ENCODE peak calls at places on chromosomes 13 and 19, in nine cellular contexts. D, W, U, P, O, S, R, Q and H are unnamed samples.

GRCh38 chr13:96982672-96983071 is 11.6 kb downstream of the OXGR1 start:
- DNase-seq in Q (no peak), P (no peak), W (no peak), D (no peak), R (no peak), U (peak), S (no peak), O (no peak), H (no peak)

GRCh38 chr19:47507031-47507430 is 7.8 kb downstream of the NAPA start:
- DNase-seq in W (no peak), O (no peak), D (no peak), S (no peak), Q (no peak), P (no peak), R (no peak), U (no peak), H (no peak)

GRCh38 chr13:100304241-100304640 is 215.3 kb downstream of the PCCA start:
- DNase-seq in U (no peak), Q (no peak), W (no peak), O (no peak), S (no peak), R (no peak), D (no peak), P (no peak), H (no peak)

GRCh38 chr13:27659466-27659865 is 37.8 kb downstream of the POLR1D start:
- DNase-seq in S (no peak), R (no peak), W (no peak), D (no peak), Q (no peak), P (no peak), O (no peak), U (no peak), H (no peak)

GRCh38 chr13:36332986-36333385 is 13.2 kb downstream of the SPART start:
- DNase-seq in R (no peak), D (no peak), W (no peak), O (no peak), S (no peak), U (peak), Q (no peak), P (no peak), H (no peak)

GRCh38 chr13:30791354-30791921 is 56.1 kb downstream of the ALOX5AP start:
- DNase-seq in P (no peak), R (no peak), D (no peak), W (no peak), Q (no peak), U (peak), S (no peak), O (no peak), H (no peak)

GRCh38 chr19:5150331-5150901 is 181.5 kb downstream of the KDM4B start:
- DNase-seq in S (no peak), U (no peak), O (no peak), R (no peak), P (no peak), Q (no peak), W (no peak), D (no peak), H (no peak)

GRCh38 chr13:89925107-89925506 is 1422.4 kb upstream of the MIR17HG start:
- DNase-seq in D (no peak), O (peak), U (peak), W (no peak), P (no peak), Q (peak), R (no peak), S (no peak), H (no peak)

GRCh38 chr13:49366841-49367240 is 77.0 kb downstream of the CAB39L start:
- DNase-seq in D (no peak), W (no peak), P (no peak), Q (no peak), U (peak), O (no peak), S (no peak), R (no peak), H (no peak)

GRCh38 chr19:16398530-16399241 is 73.1 kb downstream of the EPS15L1 start:
- DNase-seq in R (no peak), O (no peak), S (no peak), P (no peak), W (no peak), D (no peak), U (no peak), Q (no peak), H (no peak)

GRCh38 chr19:17553256-17553655 is 2.2 kb upstream of the COLGALT1 start:
- DNase-seq in W (peak), P (no peak), D (peak), S (no peak), O (no peak), R (no peak), U (peak), Q (peak), H (no peak)

GRCh38 chr13:99756281-99756680 is 215.3 kb downstream of the ZIC5 start:
- DNase-seq in P (no peak), Q (no peak), O (no peak), W (no peak), R (no peak), S (no peak), D (no peak), U (no peak), H (no peak)

GRCh38 chr13:40622761-40623160 is 43.7 kb downstream of the FOXO1 start:
- DNase-seq in S (no peak), P (no peak), Q (no peak), W (no peak), R (no peak), U (no peak), O (no peak), D (no peak), H (no peak)

GRCh38 chr19:47726467-47726866 is 13.2 kb downstream of the EHD2 start:
- DNase-seq in O (no peak), D (no peak), R (no peak), W (no peak), U (peak), P (no peak), Q (no peak), S (no peak), H (no peak)

GRCh38 chr13:32581177-32581786 is 5.0 kb upstream of the PDS5B start:
- DNase-seq in O (no peak), D (no peak), S (no peak), U (peak), Q (no peak), W (no peak), P (no peak), R (no peak), H (no peak)

GRCh38 chr13:33575378-33575777 is 242.6 kb upstream of the RFC3 start:
- DNase-seq in R (no peak), D (no peak), P (no peak), S (no peak), O (no peak), W (no peak), U (no peak), Q (no peak), H (no peak)

GRCh38 chr13:40434516-40435397 is 231.7 kb downstream of the FOXO1 start:
- DNase-seq in S (no peak), O (no peak), D (no peak), U (no peak), P (no peak), W (no peak), Q (no peak), R (no peak), H (no peak)

GRCh38 chr19:51760811-51761356 is at the start of gene FPR2:
- DNase-seq in O (no peak), D (no peak), P (no peak), Q (no peak), U (no peak), W (no peak), R (no peak), S (no peak), H (no peak)

GRCh38 chr13:99083976-99084375 is 106.1 kb upstream of the DOCK9 start:
- DNase-seq in S (no peak), P (no peak), W (no peak), D (no peak), O (no peak), Q (no peak), R (no peak), U (no peak), H (no peak)

GRCh38 chr13:41546372-41547252 is 89.3 kb downstream of the RGCC start:
- DNase-seq in U (peak), R (no peak), D (no peak), O (no peak), W (no peak), P (peak), S (no peak), Q (no peak), H (no peak)

GRCh38 chr19:58546131-58546530 is 2.3 kb downstream of the TRIM28 start:
- DNase-seq in U (no peak), Q (no peak), S (no peak), P (no peak), D (no peak), O (no peak), R (no peak), W (no peak), H (no peak)
- TF ChIP-seq CTCF in U (no peak), Q (no peak), S (no peak), P (no peak), D (no peak), O (no peak), R (no peak), W (no peak), H (no peak)

DNA sequence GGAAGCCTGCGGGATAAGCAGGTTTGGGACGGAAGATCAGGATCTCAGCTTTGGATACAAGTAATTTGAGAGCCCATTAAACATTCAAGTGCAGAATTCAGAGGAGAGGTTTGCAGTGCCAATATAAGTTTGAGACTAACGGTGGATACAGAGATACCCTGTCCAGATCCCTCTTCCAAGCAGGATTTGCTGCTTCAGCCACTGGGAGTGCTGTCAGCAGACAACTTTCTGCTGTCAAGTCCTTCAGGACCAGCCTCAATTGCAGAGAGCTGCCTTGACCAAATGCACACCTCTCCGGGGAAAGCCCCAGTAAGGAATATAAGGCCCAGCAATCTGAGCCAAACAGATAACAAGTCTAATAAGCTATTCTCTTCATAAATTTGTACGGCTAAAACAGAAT is 46.1 kb upstream of the ZNF780A start:
- DNase-seq in U (no peak), S (no peak), R (no peak), Q (no peak), P (no peak), O (no peak), W (no peak), D (no peak), H (no peak)
- TF ChIP-seq CTCF in U (peak), S (no peak), R (peak), Q (no peak), P (no peak), O (no peak), W (no peak), D (no peak), H (no peak)

GRCh38 chr13:51251480-51251879 is 29.3 kb downstream of the FAM124A start:
- DNase-seq in W (no peak), O (no peak), Q (no peak), S (no peak), R (no peak), U (no peak), P (no peak), D (no peak), H (no peak)

GRCh38 chr13:51246411-51247298 is 24.5 kb downstream of the FAM124A start:
- DNase-seq in S (no peak), U (no peak), P (no peak), D (no peak), W (no peak), O (no peak), Q (no peak), R (no peak), H (no peak)

GRCh38 chr13:51252954-51253531 is 30.8 kb downstream of the FAM124A start:
- DNase-seq in O (no peak), P (no peak), S (no peak), D (no peak), W (no peak), U (no peak), R (no peak), Q (no peak), H (no peak)

GRCh38 chr13:51249254-51249653 is 27.1 kb downstream of the FAM124A start:
- DNase-seq in O (no peak), Q (no peak), S (no peak), W (no peak), R (no peak), D (no peak), U (peak), P (no peak), H (no peak)

GRCh38 chr13:51249767-51250741 is 27.9 kb downstream of the FAM124A start:
- DNase-seq in W (no peak), D (no peak), O (no peak), S (no peak), U (no peak), R (peak), P (no peak), Q (no peak), H (no peak)
- TF ChIP-seq CTCF in W (no peak), D (peak), O (peak), S (no peak), U (peak), R (peak), P (peak), Q (peak), H (no peak)

GRCh38 chr19:9431475-9431874 is 3.9 kb downstream of the ZNF266 start:
- DNase-seq in P (no peak), D (no peak), S (no peak), W (no peak), U (peak), Q (peak), O (peak), R (no peak), H (no peak)
- TF ChIP-seq CTCF in P (peak), D (no peak), S (peak), W (no peak), U (peak), Q (peak), O (peak), R (no peak), H (no peak)

GRCh38 chr19:29545866-29546582 is 20.2 kb downstream of the VSTM2B start:
- DNase-seq in U (no peak), P (no peak), R (no peak), W (no peak), Q (no peak), O (no peak), D (peak), S (no peak), H (no peak)

GRCh38 chr19:29544656-29545360 is 19.0 kb downstream of the VSTM2B start:
- DNase-seq in R (no peak), U (no peak), D (no peak), Q (no peak), S (no peak), O (no peak), W (no peak), P (no peak), H (no peak)

GRCh38 chr19:29547361-29547960 is 21.7 kb downstream of the VSTM2B start:
- DNase-seq in U (no peak), D (peak), Q (no peak), P (no peak), W (no peak), S (no peak), R (no peak), O (no peak), H (no peak)

GRCh38 chr19:29547981-29548380 is 22.2 kb downstream of the VSTM2B start:
- DNase-seq in S (no peak), R (no peak), U (no peak), P (no peak), W (no peak), Q (no peak), O (no peak), D (peak), H (no peak)

DNA sequence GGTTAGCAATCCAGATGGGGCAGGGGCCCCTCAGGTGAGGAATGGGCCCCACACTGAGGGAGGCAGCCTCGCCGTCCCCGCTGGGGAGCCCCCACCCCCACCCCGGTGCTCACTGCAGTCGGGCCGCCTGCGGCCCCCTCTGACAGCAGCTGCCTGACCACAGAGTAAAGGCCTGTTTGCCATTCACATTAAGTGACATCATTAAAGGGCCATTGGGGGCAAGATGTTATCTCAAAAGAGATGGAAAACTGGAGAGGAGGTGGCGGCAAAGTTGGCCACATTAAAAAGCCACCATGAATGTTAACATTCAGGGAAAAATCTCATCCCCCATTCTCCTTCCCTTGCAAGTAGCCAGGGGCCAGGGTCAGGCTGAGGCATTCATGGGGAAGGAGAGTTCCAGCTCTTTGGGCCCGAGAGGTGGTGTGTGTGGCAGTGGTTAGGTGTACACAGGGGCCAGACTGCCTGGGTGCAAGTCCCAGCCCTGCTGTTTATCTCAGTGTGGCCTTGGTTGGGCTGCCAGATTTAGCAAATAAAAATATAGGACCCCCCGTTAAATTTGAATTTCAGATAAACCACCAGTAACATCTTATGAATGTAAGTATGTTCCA is 20.9 kb downstream of the VSTM2B start:
- DNase-seq in S (no peak), W (no peak), D (peak), O (no peak), R (no peak), P (no peak), U (no peak), Q (no peak), H (no peak)
- TF ChIP-seq CTCF in S (no peak), W (no peak), D (no peak), O (no peak), R (no peak), P (no peak), U (no peak), Q (no peak), H (no peak)

DNA sequence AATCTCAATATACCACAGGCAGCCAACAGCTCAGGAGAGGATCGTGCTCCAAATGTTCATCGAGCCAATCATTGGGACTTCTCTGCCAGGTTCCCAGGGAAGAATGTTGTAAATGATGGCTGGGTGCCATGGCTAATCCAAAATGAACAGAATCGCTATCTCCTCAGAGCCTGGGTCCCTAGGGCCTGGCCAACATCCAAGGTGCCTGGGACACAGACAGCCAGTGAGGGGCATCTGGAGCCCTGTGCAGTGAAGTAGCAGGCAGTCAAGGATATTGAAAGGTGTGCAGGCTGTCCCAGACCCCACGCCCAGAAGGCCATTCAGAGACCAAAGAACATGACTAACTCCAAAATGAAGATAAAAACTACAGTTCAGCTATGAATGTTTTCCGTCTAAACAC is 37.7 kb downstream of the BRD4 start:
- DNase-seq in U (no peak), S (no peak), O (no peak), R (no peak), W (peak), Q (no peak), P (no peak), D (no peak), H (no peak)
- TF ChIP-seq CTCF in U (no peak), S (no peak), O (no peak), R (no peak), W (no peak), Q (no peak), P (no peak), D (no peak), H (no peak)

GRCh38 chr19:6354098-6354674 is 7.1 kb upstream of the CLPP start:
- DNase-seq in O (no peak), U (peak), S (no peak), Q (no peak), W (no peak), P (no peak), D (no peak), R (no peak), H (no peak)
- TF ChIP-seq CTCF in O (no peak), U (peak), S (no peak), Q (peak), W (no peak), P (peak), D (peak), R (peak), H (no peak)

DNA sequence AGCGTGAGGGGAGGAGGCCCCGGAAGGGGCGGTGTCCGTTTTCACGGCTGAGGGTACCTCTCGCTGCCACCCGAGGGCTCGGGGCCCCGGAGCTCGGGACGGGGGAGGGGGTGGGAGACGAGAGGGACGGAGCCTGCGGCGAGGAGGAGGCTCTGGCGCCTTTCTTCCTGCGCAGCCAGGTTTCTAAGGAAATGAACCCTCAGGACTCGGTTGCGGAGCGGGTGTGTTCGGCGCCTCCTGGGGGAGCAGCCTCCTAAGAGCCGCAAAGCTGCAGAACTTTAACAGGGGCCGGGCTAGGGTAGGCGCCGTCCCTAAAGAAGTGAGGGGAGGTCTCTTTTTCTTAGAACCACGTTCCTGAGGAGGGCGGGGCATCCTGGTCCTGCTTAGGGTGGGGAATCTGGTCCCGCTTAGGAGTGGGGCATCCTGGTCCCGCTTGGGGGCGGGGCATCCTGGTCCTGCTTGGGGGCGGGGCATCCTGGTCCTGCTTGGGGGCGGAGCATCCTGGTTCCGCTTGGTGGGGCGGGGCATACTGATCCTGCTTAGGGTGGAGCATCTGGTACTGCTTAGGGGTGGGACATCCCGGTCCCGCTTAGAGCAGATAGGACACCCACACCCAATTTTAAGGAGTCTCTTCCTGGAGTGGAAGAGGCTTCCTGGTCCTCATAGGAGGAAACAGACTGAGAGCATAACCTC is 6.2 kb downstream of the SYT5 start:
- DNase-seq in S (no peak), U (peak), Q (peak), P (peak), W (no peak), R (peak), O (peak), D (peak), H (no peak)
- TF ChIP-seq CTCF in S (no peak), U (no peak), Q (no peak), P (peak), W (no peak), R (no peak), O (no peak), D (no peak), H (no peak)

GRCh38 chr13:92901739-92902138 is 324.9 kb upstream of the GPC6 start:
- DNase-seq in U (no peak), S (no peak), D (no peak), P (no peak), W (no peak), R (no peak), Q (no peak), O (no peak), H (no peak)

GRCh38 chr13:92900455-92900854 is 326.2 kb upstream of the GPC6 start:
- DNase-seq in R (no peak), D (no peak), P (no peak), Q (no peak), W (no peak), S (no peak), O (no peak), U (no peak), H (no peak)

DNA sequence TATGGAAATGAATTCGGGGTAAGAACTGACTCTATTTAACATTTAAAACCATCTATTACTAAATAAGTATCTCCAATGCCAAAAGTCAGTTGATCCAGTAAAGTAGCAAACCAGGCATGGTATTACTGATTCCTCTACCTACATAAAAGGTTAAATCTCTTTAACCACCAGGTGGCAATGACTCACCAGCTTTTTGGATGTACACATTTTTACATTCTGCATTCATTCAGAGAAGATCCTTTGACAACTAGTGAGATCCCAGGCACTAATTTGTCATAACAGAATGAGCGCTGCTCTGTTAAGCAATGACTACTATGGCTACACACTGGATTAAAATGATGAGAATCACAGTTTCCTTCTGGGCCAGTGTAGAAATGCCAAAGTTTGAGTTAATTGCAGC is 329.8 kb upstream of the GPC6 start:
- DNase-seq in U (peak), S (no peak), O (no peak), Q (no peak), R (no peak), P (peak), W (no peak), D (no peak), H (no peak)
- TF ChIP-seq CTCF in U (no peak), S (no peak), O (peak), Q (peak), R (no peak), P (peak), W (no peak), D (no peak), H (no peak)